ENCODE peak calls at places on chromosomes 2 and 18, in eight cellular contexts. J is Right ventricle myocardium superior; Q is activated CD4-positive, alpha-beta T cell treated with anti-CD3 and anti-CD28 coated beads for 48 hours; L is A549; V is sigmoid colon; T is HTR-8/SVneo; B is HCT116; E is NCI-H146. F is an unnamed sample.
A peak's percentile ranks its signal among the peaks of the same experiment; 100 is the strongest.

GRCh38 chr2:196592331-196592911 is 47.1 kb upstream of the CCDC150 start:
- DNase-seq in Q (no peak), L (no peak), T (peak; percentile 13), V (no peak), E (peak; percentile 77), J (no peak), B (no peak), F (peak; percentile 86)

GRCh38 chr18:61502472-61502871 is 169.2 kb downstream of the CDH20 start:
- DNase-seq in E (peak; percentile 74), V (no peak), J (no peak), L (peak; percentile 17), Q (peak; percentile 8), T (peak; percentile 30), B (peak; percentile 35), F (peak; percentile 83)

GRCh38 chr2:127537644-127538043 is 2.2 kb downstream of the MYO7B start:
- DNase-seq in Q (no peak), T (no peak), J (no peak), E (no peak), V (no peak), L (no peak), B (no peak), F (no peak)

GRCh38 chr2:85596486-85597143 is 1.1 kb downstream of the RNF181 start:
- DNase-seq in V (no peak), Q (no peak), T (no peak), E (no peak), B (no peak), L (no peak), J (no peak), F (no peak)

GRCh38 chr2:85537600-85538506 is 1.1 kb upstream of the MAT2A start:
- DNase-seq in Q (peak; percentile 59), L (peak; percentile 37), J (peak; percentile 74), T (peak; percentile 26), V (peak; percentile 84), B (no peak), E (peak; percentile 85), F (peak; percentile 85)

GRCh38 chr18:28175930-28176673 is 828 bp downstream of the CDH2 start:
- DNase-seq in E (peak; percentile 69), V (no peak), Q (no peak), T (peak; percentile 14), B (no peak), L (peak; percentile 13), J (peak; percentile 41), F (peak; percentile 70)

GRCh38 chr2:227545990-227546389 is 52.7 kb upstream of the SCYGR2 start:
- DNase-seq in E (no peak), T (no peak), B (no peak), J (no peak), Q (peak; percentile 51), L (no peak), V (no peak), F (peak; percentile 32)

GRCh38 chr2:66872926-66873714 is 438.2 kb downstream of the MEIS1 start:
- DNase-seq in J (no peak), L (no peak), B (no peak), T (no peak), V (no peak), Q (no peak), E (peak; percentile 72), F (no peak)